ENCODE peak calls at places on chromosomes 6 and 20, in seven cellular contexts. T is stomach, L is tibial nerve, R is right lobe of liver, W is Peyer's patch, F is adipocyte, S is BE2C. M is an unnamed sample. For H3K4me1 and H3K9me3, the result is how much of the 10 kb centered on the place peaks cover.

GRCh38 chr6:165008971-165009370 is 300.4 kb downstream of the C6orf118 start:
- DNase-seq in T (no peak), L (no peak), R (no peak), W (no peak), F (no peak), S (no peak), M (no peak)

GRCh38 chr6:84582997-84583396 is 181.4 kb downstream of the TBX18 start:
- DNase-seq in T (no peak), L (no peak), R (no peak), W (no peak), F (no peak), S (no peak), M (no peak)

GRCh38 chr6:37696841-37697735 is 595 bp downstream of the MDGA1 start:
- DNase-seq in T (peak), L (no peak), R (no peak), W (peak), F (peak), S (peak), M (no peak)

GRCh38 chr6:108576724-108577123 is 16.0 kb downstream of the FOXO3 start:
- DNase-seq in T (no peak), L (no peak), R (no peak), W (no peak), F (no peak), S (no peak), M (no peak)

GRCh38 chr20:5731753-5732366 is 18.3 kb upstream of the SHLD1 start:
- DNase-seq in T (no peak), L (no peak), R (no peak), W (no peak), F (peak), S (no peak), M (peak)

GRCh38 chr6:41074692-41075436 is 2.1 kb downstream of the NFYA start:
- DNase-seq in T (no peak), L (no peak), R (peak), W (no peak), F (peak), S (no peak), M (peak)

GRCh38 chr20:52305843-52306242 is 114.3 kb upstream of the ZFP64 start:
- DNase-seq in T (no peak), L (no peak), R (no peak), W (peak), F (no peak), S (no peak), M (no peak)

GRCh38 chr20:32576560-32576959 is 8.6 kb downstream of the NOL4L start:
- DNase-seq in T (no peak), L (no peak), R (no peak), W (no peak), F (no peak), S (no peak), M (no peak)

GRCh38 chr6:148203281-148203925 is 139.2 kb upstream of the SASH1 start:
- DNase-seq in T (no peak), L (no peak), R (no peak), W (no peak), F (no peak), S (no peak), M (no peak)

GRCh38 chr20:57480444-57481152 is 44.3 kb downstream of the CTCFL start:
- DNase-seq in T (no peak), L (no peak), R (no peak), W (peak), F (no peak), S (no peak), M (no peak)

GRCh38 chr20:57482148-57482547 is 42.8 kb downstream of the CTCFL start:
- DNase-seq in T (no peak), L (no peak), R (no peak), W (peak), F (no peak), S (no peak), M (no peak)

GRCh38 chr20:57479196-57479595 is 45.7 kb downstream of the CTCFL start:
- DNase-seq in T (no peak), L (no peak), R (peak), W (peak), F (no peak), S (no peak), M (no peak)

GRCh38 chr20:57482796-57483195 is 42.1 kb downstream of the CTCFL start:
- DNase-seq in T (no peak), L (no peak), R (no peak), W (peak), F (no peak), S (no peak), M (no peak)

DNA sequence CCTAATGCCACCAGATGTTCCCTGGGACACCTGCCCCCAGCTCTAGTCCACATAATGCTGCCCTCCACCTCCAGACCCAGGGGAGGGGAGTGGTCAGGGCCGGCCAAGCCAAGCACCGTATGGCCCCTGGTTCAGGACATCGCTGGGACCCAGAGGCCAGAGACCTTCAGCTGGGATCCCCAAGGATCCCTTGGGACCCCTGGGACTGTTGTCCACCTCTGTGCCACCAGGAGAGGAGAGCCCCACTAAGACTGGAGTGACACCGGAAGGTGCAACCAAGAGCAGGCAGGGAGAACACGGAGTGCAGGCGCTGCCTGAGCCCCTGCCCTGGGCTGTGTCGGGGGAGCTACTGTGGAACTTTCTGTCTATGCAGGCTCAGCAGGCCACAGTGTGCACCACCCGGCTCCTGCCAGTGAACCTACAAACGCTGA is 43.6 kb downstream of the CTCFL start:
- DNase-seq in T (no peak), L (no peak), R (no peak), W (peak), F (no peak), S (no peak), M (no peak)
- H3K4me3 ChIP-seq in T (no peak), L (no peak), R (no peak), W (no peak), F (no peak), S (no peak), M (no peak)

DNA sequence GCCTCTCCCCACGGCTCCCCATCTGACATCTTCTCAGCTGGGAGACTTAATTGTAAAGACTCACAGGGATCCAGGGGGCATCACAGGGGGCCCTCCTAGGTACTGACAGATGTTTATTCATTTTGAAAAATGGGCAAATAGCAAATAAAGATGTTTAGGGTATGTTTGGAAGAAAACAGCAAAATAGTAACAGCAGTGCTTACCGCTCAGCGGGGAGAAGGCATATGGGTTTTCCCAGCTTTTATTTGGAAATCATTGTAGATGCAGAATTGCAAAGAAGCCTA is 2.7 kb upstream of the BIRC7 start:
- DNase-seq in T (no peak), L (no peak), R (no peak), W (no peak), F (no peak), S (no peak), M (no peak)
- H3K4me1 ChIP-seq in T (under half), L (under half), R (under half), W (under half), F (under half), S (under half), M (under half)

DNA sequence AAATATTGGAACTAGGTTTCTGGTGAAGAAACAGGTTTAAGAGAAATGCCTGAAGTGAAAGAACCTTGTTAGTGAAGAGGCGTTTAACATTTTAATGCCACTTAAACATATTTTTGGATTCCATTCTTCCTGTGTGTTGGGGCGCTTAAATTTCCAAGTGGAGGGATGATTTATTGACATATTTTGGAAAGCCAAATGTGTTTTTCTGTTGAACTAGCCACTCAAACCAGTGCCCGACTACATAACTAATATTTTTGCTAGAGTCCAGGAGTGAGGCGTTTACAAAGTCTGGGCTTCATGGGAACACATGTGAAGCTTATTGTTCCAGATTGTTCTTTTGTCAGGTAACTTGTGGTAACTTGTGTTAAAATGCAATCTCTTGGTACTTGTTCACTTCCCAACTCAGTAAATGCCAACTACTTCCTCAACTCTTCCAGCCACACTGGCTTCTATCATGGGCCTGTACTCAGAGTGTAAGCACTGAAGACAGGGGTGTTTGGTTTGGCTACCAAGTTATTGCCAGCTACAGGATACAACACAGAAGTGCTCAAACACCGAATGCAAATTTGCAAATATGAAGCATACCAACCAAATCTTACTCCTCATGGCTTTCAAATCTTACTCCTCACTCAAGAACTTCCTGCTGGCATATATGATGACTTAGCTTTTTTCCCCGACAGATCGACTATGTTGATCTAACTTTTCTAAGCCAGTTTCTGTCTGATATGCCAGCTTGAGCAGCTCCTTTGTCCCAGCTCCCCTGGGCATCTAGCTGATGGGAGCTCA is 2.0 kb upstream of the ZNFX1 start:
- DNase-seq in T (no peak), L (no peak), R (no peak), W (no peak), F (no peak), S (no peak), M (no peak)
- H3K9me3 ChIP-seq in T (under half), L (under half), R (under half), W (under half), F (under half), S (under half), M (under half)

GRCh38 chr20:43507150-43508080 is at the start of gene L3MBTL1:
- DNase-seq in T (peak), L (no peak), R (peak), W (peak), F (peak), S (peak), M (peak)
- H3K4me3 ChIP-seq in T (peak), L (peak), R (peak), W (peak), F (peak), S (peak), M (peak)

GRCh38 chr20:63551068-63551467 is 2.9 kb upstream of the FNDC11 start:
- DNase-seq in T (no peak), L (no peak), R (no peak), W (no peak), F (no peak), S (peak), M (no peak)
- H3K4me1 ChIP-seq in T (under half), L (under half), R (under half), W (under half), F (under half), S (under half), M (under half)